ENCODE peak calls at places on chromosome X, in four cellular contexts. H is occipital lobe, L is RWPE2, J is HS-5. D is an unnamed sample.
A peak's percentile ranks its signal among the peaks of the same experiment; 100 is the strongest.

GRCh38 chrX:48957477-48957826 is at the start of gene OTUD5:
- DNase-seq in J (no peak), H (no peak), L (no peak), D (peak; percentile 58)

GRCh38 chrX:22686138-22686541 is 313.6 kb upstream of the DDX53 start:
- DNase-seq in H (no peak), J (no peak), L (no peak), D (no peak)

GRCh38 chrX:54708404-54708803 is 89.7 kb downstream of the ITIH6 start:
- DNase-seq in J (no peak), H (no peak), L (no peak), D (no peak)

GRCh38 chrX:51857159-51857733 is 36.2 kb upstream of the MAGED1 start:
- DNase-seq in J (no peak), L (no peak), H (no peak), D (no peak)

GRCh38 chrX:19174401-19175025 is 52.2 kb upstream of the ADGRG2 start:
- DNase-seq in L (peak; percentile 59), J (peak; percentile 46), H (no peak), D (no peak)

GRCh38 chrX:47481160-47481559 is 1.9 kb downstream of the ZNF41 start:
- DNase-seq in H (no peak), L (no peak), J (no peak), D (no peak)

GRCh38 chrX:15055146-15055930 is 182.1 kb downstream of the MOSPD2 start:
- DNase-seq in L (no peak), H (no peak), J (peak; percentile 35), D (no peak)

GRCh38 chrX:53288173-53288572 is 6.8 kb upstream of the IQSEC2 start:
- DNase-seq in J (no peak), L (no peak), H (peak; percentile 32), D (peak; percentile 57)

GRCh38 chrX:131316260-131316659 is 27.2 kb upstream of the IGSF1 start:
- DNase-seq in L (no peak), J (no peak), H (no peak), D (no peak)

GRCh38 chrX:23246001-23246400 is 88.6 kb upstream of the PTCHD1 start:
- DNase-seq in L (no peak), H (no peak), J (no peak), D (no peak)

D was measured in posterior cingulate gyrus.